ENCODE peak calls at places on chromosomes 13 and 19, in seven cellular contexts. K is neural progenitor cell, E is OCI-LY7, V is SK-N-SH, P is PC-3, R is MM.1S, H is HCT116. Z is an unnamed sample.

GRCh38 chr19:3188627-3189596 is 3.2 kb downstream of the NCLN start:
- DNase-seq in E (no peak), H (no peak), K (no peak), P (no peak), R (no peak), V (no peak), Z (no peak)

GRCh38 chr19:18496980-18497256 is 25.0 kb downstream of the ELL start:
- DNase-seq in V (no peak), E (no peak), K (no peak), R (no peak), P (no peak), H (no peak), Z (no peak)

GRCh38 chr13:48813518-48813917 is 159.8 kb downstream of the CYSLTR2 start:
- DNase-seq in H (no peak), V (no peak), K (no peak), P (no peak), E (no peak), R (no peak), Z (no peak)

GRCh38 chr13:35744566-35745203 is 268.2 kb upstream of the MAB21L1 start:
- DNase-seq in P (no peak), V (no peak), E (no peak), H (no peak), R (no peak), K (no peak), Z (no peak)

GRCh38 chr19:33094504-33095067 is 13.6 kb downstream of the GPATCH1 start:
- DNase-seq in R (no peak), H (no peak), E (no peak), K (no peak), P (peak; percentile 3), V (no peak), Z (no peak)

GRCh38 chr13:46622918-46623256 is 69.9 kb downstream of the LRCH1 start:
- DNase-seq in P (peak; percentile 25), K (no peak), R (no peak), E (peak; percentile 25), V (peak; percentile 71), H (no peak), Z (peak; percentile 73)

GRCh38 chr19:2327773-2328400 is 499 bp downstream of the LSM7 start:
- DNase-seq in E (peak; percentile 89), P (peak; percentile 48), V (peak; percentile 72), K (peak; percentile 80), H (peak; percentile 61), R (peak; percentile 69), Z (peak; percentile 59)

GRCh38 chr13:95714142-95714832 is 37.3 kb downstream of the DNAJC3 start:
- DNase-seq in H (no peak), R (peak; percentile 2), V (no peak), P (peak; percentile 91), E (no peak), K (no peak), Z (peak; percentile 16)

GRCh38 chr13:29961036-29961685 is 110.7 kb upstream of the UBL3 start:
- DNase-seq in P (no peak), K (no peak), R (no peak), E (no peak), H (no peak), V (no peak), Z (no peak)

GRCh38 chr13:49776871-49777270 is 15.6 kb downstream of the KPNA3 start:
- DNase-seq in V (no peak), K (no peak), H (no peak), P (no peak), R (no peak), E (no peak), Z (no peak)

GRCh38 chr19:34712606-34713261 is 21.3 kb upstream of the ZNF181 start:
- DNase-seq in P (peak; percentile 77), K (peak; percentile 86), H (peak; percentile 71), E (peak; percentile 82), V (peak; percentile 55), R (peak; percentile 81), Z (peak; percentile 83)

GRCh38 chr13:37602743-37603381 is 4.3 kb upstream of the POSTN start:
- DNase-seq in E (peak; percentile 19), H (no peak), R (no peak), K (no peak), P (peak; percentile 6), V (peak; percentile 3), Z (peak; percentile 10)

GRCh38 chr13:59770451-59770850 is 393.3 kb downstream of the DIAPH3 start:
- DNase-seq in P (no peak), K (no peak), V (no peak), H (no peak), E (no peak), R (no peak), Z (no peak)

GRCh38 chr13:110565296-110565695 is 3.8 kb upstream of the RAB20 start:
- DNase-seq in K (no peak), R (no peak), V (no peak), E (no peak), H (no peak), P (peak; percentile 64), Z (no peak)

GRCh38 chr13:101942535-101943157 is 459.2 kb downstream of the FGF14 start:
- DNase-seq in K (peak; percentile 49), H (no peak), P (peak; percentile 9), R (no peak), E (no peak), V (peak; percentile 53), Z (no peak)

GRCh38 chr19:46839752-46840151 is 10.9 kb downstream of the AP2S1 start:
- DNase-seq in H (no peak), P (no peak), E (no peak), R (no peak), V (peak; percentile 6), K (no peak), Z (no peak)

GRCh38 chr13:59409211-59409610 is 754.5 kb downstream of the DIAPH3 start:
- DNase-seq in R (no peak), K (peak; percentile 45), H (no peak), P (no peak), V (no peak), E (no peak), Z (peak; percentile 38)

GRCh38 chr19:13083008-13083404 is 19.7 kb downstream of the LYL1 start:
- DNase-seq in H (no peak), E (no peak), K (no peak), P (no peak), V (no peak), R (no peak), Z (no peak)

GRCh38 chr13:32956595-32956933 is 59.7 kb upstream of the KL start:
- DNase-seq in K (no peak), V (no peak), P (no peak), E (no peak), R (no peak), H (no peak), Z (no peak)

GRCh38 chr13:52374873-52375411 is 31.0 kb downstream of the THSD1 start:
- DNase-seq in E (no peak), H (no peak), V (no peak), K (no peak), R (no peak), P (no peak), Z (no peak)

GRCh38 chr19:2648528-2648937 is 54.0 kb downstream of the GNG7 start:
- DNase-seq in P (peak; percentile 83), K (peak; percentile 81), E (peak; percentile 84), H (peak; percentile 51), V (peak; percentile 93), R (peak; percentile 72), Z (peak; percentile 83)

GRCh38 chr13:36848228-36848982 is 29.4 kb downstream of the RFXAP start:
- DNase-seq in V (peak; percentile 17), K (peak; percentile 32), H (no peak), E (peak; percentile 29), P (no peak), R (no peak), Z (no peak)

GRCh38 chr19:54674021-54674617 is 11.3 kb downstream of the LILRB4 start:
- DNase-seq in V (peak; percentile 24), H (peak; percentile 34), R (peak; percentile 52), P (peak; percentile 75), E (peak; percentile 63), K (peak; percentile 55), Z (no peak)

GRCh38 chr19:54677217-54677616 is 14.4 kb downstream of the LILRB4 start:
- DNase-seq in K (no peak), H (no peak), P (no peak), V (no peak), E (no peak), R (no peak), Z (no peak)

GRCh38 chr19:54670576-54671347 is 8.0 kb downstream of the LILRB4 start:
- DNase-seq in V (no peak), H (no peak), R (no peak), E (no peak), P (no peak), K (no peak), Z (no peak)

GRCh38 chr19:54668353-54668752 is 5.6 kb downstream of the LILRB4 start:
- DNase-seq in R (no peak), E (no peak), H (no peak), V (no peak), K (no peak), P (no peak), Z (no peak)

GRCh38 chr19:54673222-54673621 is 10.4 kb downstream of the LILRB4 start:
- DNase-seq in E (no peak), R (peak; percentile 50), V (no peak), K (no peak), P (no peak), H (no peak), Z (no peak)
- H3K9me3 ChIP-seq in E (no peaks in the 10 kb centered on the region), R (no peaks in the 10 kb centered on the region), V (no peaks in the 10 kb centered on the region), K (peaks cover 9% of the 10 kb centered on the region), P (no peaks in the 10 kb centered on the region), H (no peaks in the 10 kb centered on the region), Z (no peaks in the 10 kb centered on the region)

GRCh38 chr19:40862333-40862732 is 12.1 kb upstream of the CYP2A6 start:
- DNase-seq in H (no peak), E (no peak), P (no peak), R (no peak), K (no peak), V (no peak), Z (no peak)
- TF ChIP-seq CTCF in H (no peak), E (no peak), P (no peak), R (no peak), K (no peak), V (no peak), Z (no peak)

GRCh38 chr19:7161292-7161691 is 91.8 kb downstream of the ZNF557 start:
- DNase-seq in R (no peak), K (no peak), V (no peak), H (no peak), P (no peak), E (no peak), Z (no peak)

GRCh38 chr19:7159105-7159933 is 89.8 kb downstream of the ZNF557 start:
- DNase-seq in V (no peak), H (no peak), P (no peak), E (no peak), K (no peak), R (no peak), Z (peak; percentile 67)
- TF ChIP-seq EZH2phosphoT487 in V (no peak), H (no peak), P (no peak), E (no peak), K (no peak), R (no peak), Z (no peak)

GRCh38 chr19:52099497-52100138 is 4.1 kb upstream of the ZNF841 start:
- DNase-seq in K (no peak), P (peak; percentile 53), H (no peak), V (no peak), E (no peak), R (no peak), Z (no peak)
- H3K9me3 ChIP-seq in K (peaks cover 19% of the 10 kb centered on the region), P (peaks cover 64% of the 10 kb centered on the region), H (no peaks in the 10 kb centered on the region), V (no peaks in the 10 kb centered on the region), E (peaks cover 5% of the 10 kb centered on the region), R (no peaks in the 10 kb centered on the region), Z (peaks cover 13% of the 10 kb centered on the region)

GRCh38 chr13:21670883-21671792 is at the start of gene FGF9:
- DNase-seq in K (peak; percentile 96), H (peak; percentile 75), V (peak; percentile 84), P (peak; percentile 65), E (peak; percentile 92), R (peak; percentile 81), Z (peak; percentile 92)
- TF ChIP-seq CTCF in K (peak; percentile 23), H (no peak), V (no peak), P (no peak), E (no peak), R (no peak), Z (no peak)